ENCODE peak calls at places on chromosomes 1 and 21, in ten cellular contexts. B is body of pancreas; U is effector memory CD4-positive, alpha-beta T cell; J is stimulated activated CD4-positive, alpha-beta T cell treated with anti-CD3 and anti-CD28 coated beads, Interleukin-1b, Interleukin-23, amount 100 ng/mL, for 4 hours; T is stomach; Q is HEK293T; I is DMS79; W is left ventricle myocardium inferior; V is PC-3; O is kidney tubule cell. K is an unnamed sample.
A peak's percentile ranks its signal among the peaks of the same experiment; 100 is the strongest.

GRCh38 chr1:24960071-24960801 is 30.2 kb upstream of the RUNX3 start:
- DNase-seq in B (no peak), U (no peak), J (no peak), T (no peak), Q (no peak), I (no peak), W (no peak), V (no peak), O (no peak), K (no peak)

GRCh38 chr1:40634901-40635655 is 30.4 kb downstream of the RIMS3 start:
- DNase-seq in B (no peak), U (no peak), J (no peak), T (no peak), Q (no peak), I (no peak), W (no peak), V (no peak), O (peak; percentile 65), K (no peak)

GRCh38 chr1:44557756-44558155 is 116.5 kb downstream of the TMEM53 start:
- DNase-seq in B (no peak), U (no peak), J (no peak), T (no peak), Q (no peak), I (no peak), W (no peak), V (peak; percentile 60), O (peak; percentile 36), K (no peak)

GRCh38 chr1:53918343-53918742 is 24.4 kb downstream of the DIO1 start:
- DNase-seq in B (no peak), U (no peak), J (no peak), T (no peak), Q (no peak), I (no peak), W (no peak), V (no peak), O (no peak), K (no peak)

GRCh38 chr1:81780705-81781454 is 19.9 kb upstream of the ADGRL2 start:
- DNase-seq in B (no peak), U (no peak), J (no peak), T (no peak), Q (no peak), I (no peak), W (no peak), V (no peak), O (no peak), K (no peak)

GRCh38 chr1:212683357-212683722 is 16.3 kb downstream of the BATF3 start:
- DNase-seq in B (no peak), U (no peak), J (no peak), T (no peak), Q (no peak), I (no peak), W (peak; percentile 33), V (no peak), O (no peak), K (no peak)

GRCh38 chr1:33149453-33150190 is 32.2 kb downstream of the TRIM62 start:
- DNase-seq in B (peak; percentile 34), U (no peak), J (no peak), T (peak; percentile 93), Q (no peak), I (no peak), W (no peak), V (peak; percentile 91), O (no peak), K (no peak)

GRCh38 chr21:34006603-34007168 is 66.7 kb upstream of the MRPS6 start:
- DNase-seq in B (no peak), U (no peak), J (no peak), T (no peak), Q (no peak), I (no peak), W (no peak), V (no peak), O (no peak), K (no peak)

GRCh38 chr1:30232288-30232899 is 491.0 kb downstream of the MATN1 start:
- DNase-seq in B (no peak), U (no peak), J (no peak), T (no peak), Q (peak; percentile 56), I (no peak), W (no peak), V (peak; percentile 43), O (peak; percentile 18), K (no peak)

GRCh38 chr1:10691740-10692125 is 104.7 kb downstream of the CASZ1 start:
- DNase-seq in B (no peak), U (no peak), J (no peak), T (no peak), Q (no peak), I (no peak), W (no peak), V (no peak), O (peak; percentile 72), K (no peak)

GRCh38 chr1:15949453-15950245 is 26.3 kb downstream of the ZBTB17 start:
- DNase-seq in B (peak; percentile 95), U (peak; percentile 96), J (peak; percentile 69), T (peak; percentile 77), Q (no peak), I (no peak), W (peak; percentile 83), V (no peak), O (peak; percentile 98), K (peak; percentile 86)

GRCh38 chr1:20059847-20060246 is 10.1 kb upstream of the PLA2G5 start:
- DNase-seq in B (no peak), U (no peak), J (no peak), T (no peak), Q (no peak), I (no peak), W (no peak), V (no peak), O (peak; percentile 9), K (no peak)

GRCh38 chr1:22341791-22342605 is 109.7 kb upstream of the ZBTB40 start:
- DNase-seq in B (peak; percentile 51), U (no peak), J (no peak), T (no peak), Q (peak; percentile 68), I (no peak), W (no peak), V (peak; percentile 40), O (peak; percentile 16), K (no peak)

GRCh38 chr1:209012443-209013196 is 570.9 kb upstream of the CAMK1G start:
- DNase-seq in B (no peak), U (no peak), J (no peak), T (no peak), Q (no peak), I (peak; percentile 99), W (no peak), V (no peak), O (no peak), K (no peak)

GRCh38 chr1:7912743-7913557 is 27.7 kb downstream of the TNFRSF9 start:
- DNase-seq in B (no peak), U (no peak), J (no peak), T (peak; percentile 31), Q (no peak), I (no peak), W (no peak), V (no peak), O (no peak), K (no peak)

GRCh38 chr1:241408170-241408569 is 51.2 kb upstream of the RGS7 start:
- DNase-seq in B (no peak), U (no peak), J (no peak), T (no peak), Q (no peak), I (no peak), W (no peak), V (peak; percentile 78), O (peak; percentile 29), K (no peak)

GRCh38 chr21:42311816-42312625 is 3.2 kb downstream of the TFF3 start:
- DNase-seq in B (no peak), U (no peak), J (no peak), T (no peak), Q (no peak), I (no peak), W (no peak), V (no peak), O (no peak), K (no peak)

GRCh38 chr1:168437821-168438220 is 106.0 kb downstream of the XCL2 start:
- DNase-seq in B (no peak), U (no peak), J (no peak), T (no peak), Q (no peak), I (no peak), W (no peak), V (no peak), O (no peak), K (no peak)

GRCh38 chr1:67126111-67126746 is 8.5 kb downstream of the C1orf141 start:
- DNase-seq in B (no peak), U (no peak), J (no peak), T (no peak), Q (no peak), I (no peak), W (no peak), V (peak; percentile 12), O (no peak), K (no peak)

GRCh38 chr1:213666113-213666512 is 321.7 kb upstream of the PROX1 start:
- DNase-seq in B (no peak), U (no peak), J (no peak), T (no peak), Q (no peak), I (no peak), W (no peak), V (no peak), O (no peak), K (no peak)

GRCh38 chr1:220700591-220701179 is 10.5 kb downstream of the C1orf115 start:
- DNase-seq in B (no peak), U (no peak), J (no peak), T (no peak), Q (no peak), I (peak; percentile 48), W (no peak), V (peak; percentile 51), O (no peak), K (no peak)

GRCh38 chr1:61054636-61055035 is 27.7 kb upstream of the NFIA start:
- DNase-seq in B (no peak), U (no peak), J (no peak), T (no peak), Q (no peak), I (no peak), W (no peak), V (no peak), O (no peak), K (no peak)

GRCh38 chr1:55720243-55720642 is 505.1 kb upstream of the USP24 start:
- DNase-seq in B (peak; percentile 12), U (no peak), J (no peak), T (peak; percentile 64), Q (no peak), I (no peak), W (peak; percentile 55), V (no peak), O (no peak), K (no peak)

GRCh38 chr1:234882898-234883297 is 245.7 kb downstream of the TOMM20 start:
- DNase-seq in B (no peak), U (no peak), J (no peak), T (no peak), Q (no peak), I (no peak), W (no peak), V (no peak), O (no peak), K (no peak)

GRCh38 chr1:38489844-38490270 is 369.7 kb downstream of the RRAGC start:
- DNase-seq in B (peak; percentile 15), U (no peak), J (peak; percentile 45), T (no peak), Q (peak; percentile 85), I (no peak), W (no peak), V (peak; percentile 44), O (peak; percentile 37), K (no peak)